ENCODE peak calls at places on chromosome 18, in four cellular contexts. O is WTC11; X is colonic mucosa; N is activated CD8-positive, alpha-beta T cell treated with anti-CD3 and anti-CD28 coated beads for 36 hours. J is an unnamed sample.

GRCh38 chr18:51569153-51569552 is 371.7 kb upstream of the MEX3C start:
- DNase-seq in X (no peak), N (no peak), O (no peak), J (no peak)

GRCh38 chr18:74784791-74785190 is 187.1 kb downstream of the ZNF407 start:
- DNase-seq in X (no peak), O (no peak), N (no peak), J (no peak)

GRCh38 chr18:3454365-3455089 is 4.6 kb downstream of the TGIF1 start:
- DNase-seq in O (peak), N (peak), X (peak), J (peak)

GRCh38 chr18:79529296-79529695 is 133.6 kb downstream of the NFATC1 start:
- DNase-seq in X (no peak), O (peak), N (no peak), J (no peak)

GRCh38 chr18:47585914-47586313 is 334.5 kb upstream of the SKOR2 start:
- DNase-seq in X (no peak), N (no peak), O (no peak), J (no peak)

GRCh38 chr18:24278591-24278990 is 119.0 kb downstream of the OSBPL1A start:
- DNase-seq in O (no peak), X (no peak), N (no peak), J (no peak)

GRCh38 chr18:58525517-58525916 is 103.4 kb downstream of the ALPK2 start:
- DNase-seq in N (peak), O (no peak), X (no peak), J (no peak)

GRCh38 chr18:13461488-13461887 is 242.9 kb downstream of the LDLRAD4 start:
- DNase-seq in N (no peak), O (no peak), X (no peak), J (no peak)

GRCh38 chr18:2518473-2518872 is 52.8 kb downstream of the METTL4 start:
- DNase-seq in N (no peak), X (no peak), O (no peak), J (no peak)

GRCh38 chr18:9022397-9023170 is 79.9 kb upstream of the NDUFV2 start:
- DNase-seq in N (no peak), X (no peak), O (no peak), J (no peak)

GRCh38 chr18:59695551-59695950 is 1.7 kb downstream of the CCBE1 start:
- DNase-seq in O (no peak), N (no peak), X (no peak), J (no peak)
- TF ChIP-seq CTCF in O (no peak), N (no peak), X (no peak), J (no peak)

DNA sequence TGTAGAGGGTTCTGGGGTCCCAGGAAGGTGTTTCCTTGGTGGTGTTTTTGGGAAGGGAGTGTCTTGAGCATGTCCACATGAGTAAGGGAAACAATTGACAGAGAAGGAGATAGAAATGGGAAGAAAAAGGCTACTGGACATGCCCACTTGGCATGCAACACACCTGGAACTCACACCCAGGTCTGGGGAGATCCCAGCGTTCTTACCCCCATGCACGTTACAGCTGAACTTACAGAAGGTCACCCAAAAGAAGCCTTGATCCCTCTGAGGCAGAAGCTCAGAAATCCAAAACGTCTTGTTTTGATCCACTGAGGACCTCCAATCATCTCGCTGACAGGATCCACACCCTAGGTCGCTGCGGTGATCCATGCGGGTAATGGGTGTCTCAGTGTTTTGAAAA is 142.0 kb downstream of the ZNF516 start:
- DNase-seq in X (no peak), N (no peak), O (no peak), J (no peak)
- TF ChIP-seq CTCF in X (no peak), N (no peak), O (no peak), J (no peak)

DNA sequence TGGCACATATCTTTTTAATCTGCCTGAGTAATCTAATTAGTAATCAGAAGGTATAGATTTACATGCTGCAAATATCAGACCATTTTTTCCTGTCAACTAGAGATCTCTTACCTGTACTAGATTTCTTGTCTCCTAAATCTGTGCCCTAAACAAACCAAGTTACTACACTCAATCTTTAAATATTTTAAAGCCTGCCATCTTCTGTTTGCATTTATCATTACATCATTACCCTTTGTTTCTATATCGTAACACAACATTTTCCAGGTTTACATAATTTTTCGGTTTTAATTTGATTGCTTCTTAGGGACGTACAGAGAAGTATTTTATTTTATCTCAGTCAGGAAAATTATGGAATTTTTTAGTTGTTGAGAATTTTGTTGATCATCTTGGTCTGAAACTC is 25.7 kb downstream of the PSMA8 start:
- DNase-seq in N (no peak), O (no peak), X (no peak), J (peak)
- TF ChIP-seq CTCF in N (peak), O (no peak), X (no peak), J (peak)

GRCh38 chr18:10794771-10795170 is 268.9 kb downstream of the NAPG start:
- DNase-seq in O (no peak), X (no peak), N (no peak), J (no peak)

GRCh38 chr18:10791141-10791808 is 265.4 kb downstream of the NAPG start:
- DNase-seq in N (no peak), O (no peak), X (no peak), J (no peak)

GRCh38 chr18:10787293-10787901 is 261.6 kb downstream of the NAPG start:
- DNase-seq in O (peak), X (peak), N (peak), J (peak)

GRCh38 chr18:10793730-10794370 is 268.0 kb downstream of the NAPG start:
- DNase-seq in N (no peak), X (no peak), O (no peak), J (no peak)

DNA sequence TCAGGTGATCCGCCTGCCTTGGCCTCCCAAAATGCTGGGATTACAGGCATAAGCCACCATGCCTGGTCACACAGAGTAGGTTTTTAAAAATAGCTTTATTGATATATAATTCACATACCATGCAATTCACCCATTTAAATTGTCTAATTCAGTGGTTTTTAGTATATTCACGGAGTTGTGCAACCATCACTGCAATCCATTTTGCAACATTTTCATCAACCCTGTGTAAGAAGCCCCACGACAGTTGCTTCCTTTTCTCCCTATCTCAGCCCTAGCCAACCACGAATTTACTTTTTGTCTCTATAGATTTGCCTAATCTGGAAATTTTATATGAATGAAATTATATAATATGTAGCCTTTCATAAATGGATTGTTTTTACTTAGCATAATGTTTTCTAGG is 266.4 kb downstream of the NAPG start:
- DNase-seq in X (no peak), O (no peak), N (no peak), J (no peak)
- TF ChIP-seq CTCF in X (no peak), O (no peak), N (no peak), J (no peak)

DNA sequence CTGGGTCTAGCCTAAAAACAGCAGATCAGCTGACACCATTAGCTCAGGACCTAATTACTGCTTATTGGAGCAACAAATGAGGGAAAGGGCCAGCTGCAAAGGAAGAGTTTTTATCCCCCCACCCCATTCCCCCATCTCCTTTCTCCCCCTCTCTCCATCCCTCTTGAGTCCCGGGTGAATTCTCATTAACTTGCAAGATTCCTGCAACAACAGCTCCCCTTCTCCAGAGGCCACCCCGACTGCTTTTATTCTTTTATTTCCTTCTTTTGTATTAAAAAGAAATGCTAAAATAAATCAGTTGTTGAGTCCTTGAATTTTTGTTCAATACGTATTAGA is 473 bp upstream of the NOL4 start:
- DNase-seq in X (no peak), O (no peak), N (no peak), J (no peak)
- TF ChIP-seq CTCF in X (no peak), O (no peak), N (no peak), J (no peak)

DNA sequence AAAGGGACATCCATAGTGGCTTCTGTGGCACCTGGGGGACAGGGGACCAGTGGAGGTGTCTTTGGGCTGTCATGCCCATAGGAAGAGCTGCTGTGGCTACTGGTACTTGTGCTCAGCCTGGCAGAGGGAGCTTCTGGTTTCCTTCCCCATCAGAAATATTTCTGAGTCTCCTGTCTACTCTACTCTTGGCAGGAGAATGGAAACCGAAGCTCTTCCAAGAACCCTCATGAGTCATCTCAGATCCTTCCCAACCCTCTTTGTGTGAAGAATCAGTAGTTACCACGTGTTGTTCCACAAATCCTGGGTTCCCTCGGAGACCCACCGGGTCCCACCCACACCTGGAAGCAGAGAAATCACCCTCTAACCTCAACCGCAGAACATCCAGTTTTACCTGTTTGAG is 234.9 kb downstream of the FHOD3 start:
- DNase-seq in N (no peak), O (no peak), X (no peak), J (no peak)
- TF ChIP-seq CTCF in N (no peak), O (no peak), X (no peak), J (no peak)

GRCh38 chr18:59988098-59988706 is 88.4 kb downstream of the PMAIP1 start:
- DNase-seq in X (peak), N (peak), O (peak), J (peak)
- TF ChIP-seq CTCF in X (peak), N (peak), O (peak), J (peak)

GRCh38 chr18:12278765-12279682 is 24.9 kb downstream of the CIDEA start:
- DNase-seq in O (peak), N (no peak), X (peak), J (no peak)
- TF ChIP-seq CTCF in O (no peak), N (no peak), X (no peak), J (no peak)

J was measured in GM10248.